ENCODE peak calls at places on chromosome 3, in nine cellular contexts. One of them, this sample, is unnamed.

GRCh38 chr3:42115946-42116345 is 24.8 kb downstream of the TRAK1 start:
- DNase-seq in left cardiac atrium: no peak
- DNase-seq in natural killer cell treated with Interleukin-12 subunit alpha and Interleukin-12 subunit beta and Interleukin-15 and Interleukin-18, amount 100 ng/mL, for 72 hours: no peak
- DNase-seq in non-pigmented ciliary epithelial cell: no peak
- DNase-seq in kidney: no peak
- DNase-seq in hippocampal formation: no peak
- DNase-seq in cardiac fibroblast: no peak
- DNase-seq in breast epithelium: no peak
- DNase-seq in T-helper 1 cell: no peak
- DNase-seq in this sample: no peak

GRCh38 chr3:69500604-69501003 is 114.7 kb upstream of the FRMD4B start:
- DNase-seq in left cardiac atrium: peak
- DNase-seq in natural killer cell treated with Interleukin-12 subunit alpha and Interleukin-12 subunit beta and Interleukin-15 and Interleukin-18, amount 100 ng/mL, for 72 hours: no peak
- DNase-seq in non-pigmented ciliary epithelial cell: no peak
- DNase-seq in kidney: no peak
- DNase-seq in hippocampal formation: peak
- DNase-seq in cardiac fibroblast: no peak
- DNase-seq in breast epithelium: no peak
- DNase-seq in T-helper 1 cell: no peak
- DNase-seq in this sample: no peak

GRCh38 chr3:130516645-130517512 is at the start of gene COL6A6:
- DNase-seq in left cardiac atrium: peak
- DNase-seq in natural killer cell treated with Interleukin-12 subunit alpha and Interleukin-12 subunit beta and Interleukin-15 and Interleukin-18, amount 100 ng/mL, for 72 hours: no peak
- DNase-seq in non-pigmented ciliary epithelial cell: no peak
- DNase-seq in kidney: peak
- DNase-seq in hippocampal formation: no peak
- DNase-seq in cardiac fibroblast: no peak
- DNase-seq in breast epithelium: no peak
- DNase-seq in T-helper 1 cell: no peak
- DNase-seq in this sample: no peak

GRCh38 chr3:143266936-143267335 is 147.4 kb downstream of the CHST2 start:
- DNase-seq in left cardiac atrium: no peak
- DNase-seq in natural killer cell treated with Interleukin-12 subunit alpha and Interleukin-12 subunit beta and Interleukin-15 and Interleukin-18, amount 100 ng/mL, for 72 hours: no peak
- DNase-seq in non-pigmented ciliary epithelial cell: no peak
- DNase-seq in kidney: no peak
- DNase-seq in hippocampal formation: no peak
- DNase-seq in cardiac fibroblast: no peak
- DNase-seq in breast epithelium: no peak
- DNase-seq in T-helper 1 cell: no peak
- DNase-seq in this sample: no peak

GRCh38 chr3:134904333-134904771 is 109.3 kb downstream of the EPHB1 start:
- DNase-seq in left cardiac atrium: no peak
- DNase-seq in natural killer cell treated with Interleukin-12 subunit alpha and Interleukin-12 subunit beta and Interleukin-15 and Interleukin-18, amount 100 ng/mL, for 72 hours: no peak
- DNase-seq in non-pigmented ciliary epithelial cell: no peak
- DNase-seq in kidney: no peak
- DNase-seq in hippocampal formation: no peak
- DNase-seq in cardiac fibroblast: no peak
- DNase-seq in breast epithelium: no peak
- DNase-seq in T-helper 1 cell: no peak
- DNase-seq in this sample: peak

GRCh38 chr3:46113608-46114007 is 86.3 kb upstream of the XCR1 start:
- DNase-seq in left cardiac atrium: no peak
- DNase-seq in natural killer cell treated with Interleukin-12 subunit alpha and Interleukin-12 subunit beta and Interleukin-15 and Interleukin-18, amount 100 ng/mL, for 72 hours: no peak
- DNase-seq in non-pigmented ciliary epithelial cell: no peak
- DNase-seq in kidney: no peak
- DNase-seq in hippocampal formation: no peak
- DNase-seq in cardiac fibroblast: peak
- DNase-seq in breast epithelium: no peak
- DNase-seq in T-helper 1 cell: no peak
- DNase-seq in this sample: no peak

GRCh38 chr3:56839784-56840724 is 38.3 kb upstream of the ARHGEF3 start:
- DNase-seq in left cardiac atrium: no peak
- DNase-seq in natural killer cell treated with Interleukin-12 subunit alpha and Interleukin-12 subunit beta and Interleukin-15 and Interleukin-18, amount 100 ng/mL, for 72 hours: no peak
- DNase-seq in non-pigmented ciliary epithelial cell: peak
- DNase-seq in kidney: no peak
- DNase-seq in hippocampal formation: no peak
- DNase-seq in cardiac fibroblast: peak
- DNase-seq in breast epithelium: no peak
- DNase-seq in T-helper 1 cell: no peak
- DNase-seq in this sample: no peak

GRCh38 chr3:116069024-116069423 is 376.3 kb downstream of the LSAMP start:
- DNase-seq in left cardiac atrium: no peak
- DNase-seq in natural killer cell treated with Interleukin-12 subunit alpha and Interleukin-12 subunit beta and Interleukin-15 and Interleukin-18, amount 100 ng/mL, for 72 hours: no peak
- DNase-seq in non-pigmented ciliary epithelial cell: no peak
- DNase-seq in kidney: no peak
- DNase-seq in hippocampal formation: no peak
- DNase-seq in cardiac fibroblast: no peak
- DNase-seq in breast epithelium: no peak
- DNase-seq in T-helper 1 cell: no peak
- DNase-seq in this sample: no peak

GRCh38 chr3:190322604-190323240 is 476 bp upstream of the CLDN1 start:
- DNase-seq in left cardiac atrium: no peak
- DNase-seq in natural killer cell treated with Interleukin-12 subunit alpha and Interleukin-12 subunit beta and Interleukin-15 and Interleukin-18, amount 100 ng/mL, for 72 hours: no peak
- DNase-seq in non-pigmented ciliary epithelial cell: no peak
- DNase-seq in kidney: no peak
- DNase-seq in hippocampal formation: peak
- DNase-seq in cardiac fibroblast: peak
- DNase-seq in breast epithelium: no peak
- DNase-seq in T-helper 1 cell: no peak
- DNase-seq in this sample: no peak

GRCh38 chr3:11668243-11669232 is 24.8 kb upstream of the VGLL4 start:
- DNase-seq in left cardiac atrium: no peak
- DNase-seq in natural killer cell treated with Interleukin-12 subunit alpha and Interleukin-12 subunit beta and Interleukin-15 and Interleukin-18, amount 100 ng/mL, for 72 hours: no peak
- DNase-seq in non-pigmented ciliary epithelial cell: no peak
- DNase-seq in kidney: no peak
- DNase-seq in hippocampal formation: no peak
- DNase-seq in cardiac fibroblast: peak
- DNase-seq in breast epithelium: no peak
- DNase-seq in T-helper 1 cell: no peak
- DNase-seq in this sample: no peak